ENCODE peak calls at places on chromosome 6, in eight cellular contexts. L is fibroblast of pulmonary artery, O is BJ, X is brain microvascular endothelial cell, Z is AG04450, A is A549, M is fibroblast of mammary gland, E is IMR-90. J is an unnamed sample.

GRCh38 chr6:166582258-166582657 is 4.2 kb downstream of the RAMACL start:
- DNase-seq in L (no peak), O (no peak), X (no peak), Z (no peak), A (no peak), M (peak), E (no peak), J (peak)

GRCh38 chr6:52877168-52877567 is 32.3 kb downstream of the GSTA3 start:
- DNase-seq in L (peak), O (peak), X (peak), Z (peak), A (no peak), M (peak), E (peak), J (peak)

GRCh38 chr6:131789219-131789618 is 18.6 kb upstream of the ENPP1 start:
- DNase-seq in L (no peak), O (no peak), X (no peak), Z (no peak), A (no peak), M (peak), E (peak), J (no peak)

GRCh38 chr6:56683882-56684281 is 41.2 kb upstream of the DST start:
- DNase-seq in L (peak), O (peak), X (peak), Z (peak), A (peak), M (peak), E (peak), J (peak)

GRCh38 chr6:124961784-124962611 is at the start of gene RNF217:
- DNase-seq in L (peak), O (no peak), X (peak), Z (no peak), A (peak), M (peak), E (peak), J (peak)

GRCh38 chr6:15969236-15969778 is 159.6 kb upstream of the MYLIP start:
- DNase-seq in L (no peak), O (peak), X (no peak), Z (no peak), A (no peak), M (no peak), E (no peak), J (no peak)

GRCh38 chr6:110859335-110859792 is 15.2 kb upstream of the AMD1 start:
- DNase-seq in L (no peak), O (no peak), X (no peak), Z (no peak), A (no peak), M (no peak), E (no peak), J (no peak)

GRCh38 chr6:112881828-112882227 is 534.7 kb downstream of the RFPL4B start:
- DNase-seq in L (no peak), O (no peak), X (no peak), Z (no peak), A (no peak), M (peak), E (peak), J (peak)

GRCh38 chr6:106847116-106847515 is 127.4 kb downstream of the CD24 start:
- DNase-seq in L (no peak), O (no peak), X (no peak), Z (no peak), A (no peak), M (no peak), E (no peak), J (no peak)

GRCh38 chr6:41027251-41027650 is 11.8 kb downstream of the UNC5CL start:
- DNase-seq in L (no peak), O (no peak), X (no peak), Z (no peak), A (no peak), M (no peak), E (no peak), J (no peak)
- H3K4me3 ChIP-seq in L (no peak), O (no peak), X (peak), Z (peak), A (peak), M (peak), E (no peak), J (peak)

DNA sequence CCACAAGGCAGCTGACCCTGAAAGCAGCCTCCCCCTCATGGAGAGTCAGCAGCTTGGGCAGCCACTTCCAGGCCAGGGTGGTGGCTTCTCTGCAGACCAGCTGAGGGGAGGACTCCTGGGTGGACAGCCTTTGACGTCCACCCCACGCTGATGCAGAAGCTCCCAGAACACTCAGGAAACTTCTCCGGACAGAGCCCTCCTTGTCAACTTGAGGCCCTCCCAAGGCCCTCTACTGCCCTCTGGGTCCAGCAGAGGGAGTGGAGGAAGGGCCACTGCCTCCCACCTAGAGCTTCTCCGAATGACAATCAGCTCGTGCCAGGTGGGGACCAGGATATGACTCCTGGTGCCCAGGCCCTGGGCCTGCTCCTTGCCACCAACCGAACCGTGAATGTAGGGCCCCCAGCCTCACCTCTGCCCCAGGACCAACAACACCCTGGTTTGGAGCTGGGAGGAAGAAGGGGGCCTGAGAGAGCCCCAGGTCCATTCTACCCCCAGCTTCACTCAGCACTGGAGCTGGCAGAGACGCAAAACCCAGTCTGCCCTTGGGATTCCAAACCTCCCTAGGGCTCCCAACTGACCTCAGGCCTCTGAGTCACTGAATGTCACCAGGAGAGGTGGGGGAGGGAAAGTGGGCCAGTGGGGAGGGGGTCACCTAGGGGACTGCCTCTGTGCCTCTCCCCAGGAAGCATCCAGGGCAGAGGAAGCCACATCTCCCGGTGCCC is 10.9 kb upstream of the SLC22A7 start:
- DNase-seq in L (no peak), O (no peak), X (no peak), Z (no peak), A (no peak), M (no peak), E (no peak), J (no peak)
- TF ChIP-seq CTCF in L (no peak), O (no peak), X (peak), Z (peak), A (no peak), M (peak), E (no peak), J (peak)

GRCh38 chr6:36759177-36759757 is 61.6 kb downstream of the RAB44 start:
- DNase-seq in L (peak), O (no peak), X (peak), Z (peak), A (peak), M (peak), E (peak), J (peak)
- H3K4me3 ChIP-seq in L (no peak), O (no peak), X (no peak), Z (no peak), A (no peak), M (no peak), E (no peak), J (no peak)

GRCh38 chr6:27375613-27376079 is 12.9 kb upstream of the ZNF391 start:
- DNase-seq in L (peak), O (no peak), X (no peak), Z (no peak), A (no peak), M (peak), E (no peak), J (peak)
- TF ChIP-seq CTCF in L (no peak), O (no peak), X (no peak), Z (no peak), A (no peak), M (no peak), E (no peak), J (peak)

DNA sequence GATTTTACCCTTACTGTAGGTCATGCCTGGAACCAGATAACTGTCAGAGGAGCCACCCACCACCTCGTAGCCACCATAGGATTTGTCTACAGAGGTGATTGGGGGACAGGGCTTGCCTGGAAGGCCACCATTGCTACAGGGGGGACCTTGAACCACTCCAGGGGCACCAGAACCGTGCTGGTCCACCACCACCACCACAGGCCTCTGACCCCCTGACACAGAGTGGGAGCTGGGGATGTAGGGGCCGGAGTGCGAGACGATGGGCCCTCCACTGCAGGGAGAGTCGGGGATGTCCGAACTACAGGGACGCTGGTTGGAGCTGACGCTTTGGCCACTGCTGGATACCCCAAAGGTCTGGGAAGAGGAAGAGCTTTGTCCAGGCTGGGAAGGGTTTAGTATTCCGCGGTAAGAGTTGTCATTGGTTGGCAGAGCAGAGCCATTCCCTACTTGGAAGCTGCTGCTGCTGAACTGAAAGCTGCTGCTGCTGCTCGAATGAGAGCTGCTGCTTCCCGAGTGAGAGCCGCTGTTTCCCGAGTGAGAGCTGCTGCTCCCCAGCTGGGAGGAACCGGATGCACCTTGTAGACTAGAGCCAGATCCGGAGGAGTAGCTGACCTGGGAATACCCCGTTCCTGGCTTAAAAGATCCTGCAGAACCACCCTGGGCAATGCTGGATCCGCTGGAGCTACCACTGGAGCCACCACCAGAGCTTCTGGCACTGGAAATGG is 2.2 kb downstream of the PSORS1C1 start:
- DNase-seq in L (peak), O (no peak), X (peak), Z (no peak), A (no peak), M (peak), E (no peak), J (peak)
- H3K4me3 ChIP-seq in L (no peak), O (no peak), X (no peak), Z (no peak), A (no peak), M (no peak), E (no peak), J (no peak)

DNA sequence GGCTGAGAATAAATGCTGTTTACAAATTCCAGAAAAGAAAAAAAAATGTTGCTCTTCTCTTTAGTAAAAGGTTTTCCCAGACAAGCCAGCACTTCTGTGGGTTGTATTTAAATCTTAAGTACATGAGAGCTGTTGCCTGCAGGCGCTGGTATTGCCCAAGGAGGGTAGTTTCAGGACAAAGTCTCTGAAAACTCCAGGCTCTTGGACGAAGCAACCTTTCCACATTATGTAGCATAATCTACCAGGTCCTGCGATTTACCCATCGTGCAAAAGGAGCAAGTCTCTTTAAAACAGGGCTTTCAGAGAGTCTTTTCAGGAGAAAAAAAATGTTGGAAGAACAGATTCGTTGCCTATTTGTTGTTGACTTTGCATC is 65.6 kb downstream of the PLG start:
- DNase-seq in L (no peak), O (no peak), X (no peak), Z (no peak), A (no peak), M (no peak), E (no peak), J (no peak)
- TF ChIP-seq CTCF in L (no peak), O (no peak), X (no peak), Z (no peak), A (no peak), M (no peak), E (no peak), J (no peak)